ENCODE peak calls at places on chromosome 3, in ten cellular contexts. J is right cardiac atrium; B is AG04450; X is AG08396; E is cardiac fibroblast; G is central memory CD4-positive, alpha-beta T cell; Y is stimulated activated CD8-positive, alpha-beta memory T cell treated with anti-CD3 and anti-CD28 coated beads, Interleukin-2, amount 100 ng/mL, for 1 hour; V is IMR-90; I is AML-193; F is T-cell. Q is an unnamed sample.

GRCh38 chr3:108472011-108472591 is 38.3 kb downstream of the MYH15 start:
- DNase-seq in X (peak; percentile 27), B (peak; percentile 74), J (no peak), G (no peak), Y (no peak), I (no peak), E (peak; percentile 82), F (no peak), V (peak; percentile 95), Q (no peak)

GRCh38 chr3:191982481-191982880 is 521.5 kb downstream of the PYDC2 start:
- DNase-seq in X (no peak), G (no peak), B (no peak), E (no peak), J (no peak), I (no peak), F (no peak), V (no peak), Y (no peak), Q (no peak)

GRCh38 chr3:16477501-16477900 is 36.0 kb downstream of the RFTN1 start:
- DNase-seq in J (no peak), E (peak; percentile 35), G (no peak), B (no peak), V (peak; percentile 49), F (no peak), Y (no peak), X (no peak), I (no peak), Q (no peak)

GRCh38 chr3:189365609-189366564 is 194.1 kb downstream of the TPRG1 start:
- DNase-seq in X (no peak), B (no peak), Y (no peak), J (no peak), F (no peak), G (no peak), V (no peak), I (peak; percentile 30), E (peak; percentile 12), Q (no peak)

GRCh38 chr3:180855364-180855763 is 57.1 kb upstream of the FXR1 start:
- DNase-seq in J (no peak), I (peak; percentile 25), Y (no peak), E (peak; percentile 6), X (no peak), F (no peak), V (no peak), G (no peak), B (no peak), Q (no peak)

GRCh38 chr3:7581831-7582230 is 720.9 kb downstream of the GRM7 start:
- DNase-seq in V (no peak), G (no peak), B (no peak), I (no peak), J (no peak), Y (no peak), E (peak; percentile 14), F (no peak), X (no peak), Q (no peak)

GRCh38 chr3:4755566-4755965 is 223.7 kb upstream of the BHLHE40 start:
- DNase-seq in F (no peak), G (no peak), I (no peak), J (no peak), V (no peak), E (no peak), B (no peak), X (no peak), Y (no peak), Q (no peak)

GRCh38 chr3:111538111-111538510 is 3.9 kb upstream of the CD96 start:
- DNase-seq in E (no peak), V (no peak), G (no peak), X (no peak), F (no peak), J (no peak), Y (no peak), B (no peak), I (no peak), Q (no peak)

GRCh38 chr3:126342211-126342610 is 15.0 kb downstream of the KLF15 start:
- DNase-seq in Y (no peak), J (no peak), X (no peak), G (no peak), I (no peak), F (no peak), V (no peak), B (no peak), E (no peak), Q (no peak)

GRCh38 chr3:129461461-129462146 is 21.6 kb downstream of the IFT122 start:
- DNase-seq in X (no peak), I (no peak), B (no peak), J (peak; percentile 65), Y (no peak), F (no peak), G (no peak), E (peak; percentile 74), V (peak; percentile 64), Q (no peak)

GRCh38 chr3:66336358-66336766 is 115.6 kb downstream of the SLC25A26 start:
- DNase-seq in V (peak; percentile 87), E (peak; percentile 57), I (no peak), F (no peak), G (no peak), J (no peak), Y (no peak), B (peak; percentile 37), X (no peak), Q (no peak)

GRCh38 chr3:172104471-172105072 is 65.2 kb downstream of the FNDC3B start:
- DNase-seq in X (no peak), E (peak; percentile 49), Y (no peak), V (no peak), B (no peak), J (no peak), F (no peak), G (no peak), I (no peak), Q (no peak)

GRCh38 chr3:37125195-37125594 is 49.2 kb downstream of the LRRFIP2 start:
- DNase-seq in J (no peak), B (no peak), X (no peak), F (no peak), Y (no peak), E (no peak), V (no peak), I (no peak), G (no peak), Q (no peak)

GRCh38 chr3:148146947-148147346 is 550.8 kb upstream of the AGTR1 start:
- DNase-seq in X (peak; percentile 8), B (peak; percentile 16), J (no peak), G (no peak), F (no peak), I (no peak), V (peak; percentile 53), E (peak; percentile 84), Y (no peak), Q (no peak)

GRCh38 chr3:188584162-188584529 is 430.2 kb downstream of the LPP start:
- DNase-seq in I (peak; percentile 65), X (peak; percentile 23), J (no peak), B (no peak), E (peak; percentile 79), V (peak; percentile 80), F (no peak), Y (no peak), G (no peak), Q (no peak)

GRCh38 chr3:23877324-23877980 is 39.3 kb downstream of the NKIRAS1 start:
- DNase-seq in F (no peak), G (no peak), Y (no peak), E (peak; percentile 95), X (peak; percentile 73), I (peak; percentile 87), B (no peak), V (peak; percentile 81), J (peak; percentile 59), Q (no peak)

GRCh38 chr3:130626021-130626420 is 109.0 kb downstream of the COL6A6 start:
- DNase-seq in X (peak; percentile 47), B (peak; percentile 11), Y (no peak), I (no peak), J (no peak), V (peak; percentile 41), E (no peak), F (no peak), G (no peak), Q (no peak)

GRCh38 chr3:24590344-24590880 is 95.8 kb upstream of the THRB start:
- DNase-seq in V (no peak), X (no peak), F (no peak), Y (no peak), B (no peak), G (no peak), J (no peak), I (no peak), E (peak; percentile 16), Q (no peak)